ENCODE peak calls at places on chromosomes 3 and 15, in eight cellular contexts. W is GM23338, B is K562, V is GM12878, O is SK-N-SH, L is HCT116, U is HepG2, I is HL-60. K is an unnamed sample.

GRCh38 chr3:149151843-149152242 is 22.4 kb downstream of the HPS3 start:
- DNase-seq in W (no peak), B (peak), V (no peak), O (peak), L (no peak), U (no peak), I (no peak), K (no peak)

GRCh38 chr15:68580883-68581155 is 2.0 kb downstream of the CORO2B start:
- DNase-seq in W (no peak), B (no peak), V (no peak), O (no peak), L (no peak), U (no peak), I (no peak), K (no peak)

GRCh38 chr15:101613130-101614000 is 38.8 kb downstream of the TM2D3 start:
- DNase-seq in W (no peak), B (peak), V (no peak), O (peak), L (no peak), U (peak), I (no peak), K (no peak)

GRCh38 chr3:103002447-103002846 is 567.6 kb downstream of the ZPLD1 start:
- DNase-seq in W (no peak), B (no peak), V (no peak), O (no peak), L (no peak), U (no peak), I (peak), K (no peak)

GRCh38 chr3:129673012-129673411 is 66.5 kb upstream of the PLXND1 start:
- DNase-seq in W (no peak), B (peak), V (no peak), O (no peak), L (no peak), U (no peak), I (no peak), K (no peak)

GRCh38 chr3:9781978-9782575 is 10.2 kb downstream of the TADA3 start:
- DNase-seq in W (no peak), B (no peak), V (no peak), O (no peak), L (no peak), U (no peak), I (no peak), K (no peak)

GRCh38 chr3:100744671-100745070 is 35.4 kb downstream of the TFG start:
- DNase-seq in W (no peak), B (no peak), V (no peak), O (no peak), L (no peak), U (no peak), I (no peak), K (no peak)

GRCh38 chr3:188979236-188979635 is 192.5 kb upstream of the TPRG1 start:
- DNase-seq in W (no peak), B (no peak), V (no peak), O (no peak), L (no peak), U (no peak), I (no peak), K (no peak)

GRCh38 chr3:71227344-71227743 is 356.2 kb downstream of the FOXP1 start:
- DNase-seq in W (no peak), B (peak), V (no peak), O (no peak), L (no peak), U (no peak), I (no peak), K (no peak)

GRCh38 chr3:21551019-21551418 is 200.0 kb downstream of the ZNF385D start:
- DNase-seq in W (peak), B (peak), V (no peak), O (peak), L (no peak), U (peak), I (no peak), K (no peak)

GRCh38 chr3:187773233-187773962 is 28.1 kb upstream of the BCL6 start:
- DNase-seq in W (no peak), B (no peak), V (peak), O (no peak), L (no peak), U (no peak), I (peak), K (no peak)

GRCh38 chr3:69324362-69325025 is 61.4 kb downstream of the FRMD4B start:
- DNase-seq in W (peak), B (no peak), V (no peak), O (peak), L (no peak), U (peak), I (peak), K (no peak)

GRCh38 chr3:49295489-49296058 is 18.5 kb upstream of the C3orf62 start:
- DNase-seq in W (peak), B (peak), V (no peak), O (peak), L (peak), U (peak), I (no peak), K (no peak)

GRCh38 chr3:32705232-32705631 is 20.2 kb downstream of the CNOT10 start:
- DNase-seq in W (no peak), B (peak), V (no peak), O (peak), L (no peak), U (no peak), I (no peak), K (no peak)

GRCh38 chr3:52185311-52185710 is 12.6 kb upstream of the ALAS1 start:
- DNase-seq in W (no peak), B (no peak), V (no peak), O (no peak), L (no peak), U (no peak), I (no peak), K (no peak)

GRCh38 chr3:66066963-66067617 is 28.4 kb upstream of the MAGI1 start:
- DNase-seq in W (no peak), B (no peak), V (no peak), O (no peak), L (no peak), U (no peak), I (no peak), K (no peak)

GRCh38 chr3:114370537-114371174 is 76.8 kb downstream of the TIGIT start:
- DNase-seq in W (peak), B (peak), V (no peak), O (no peak), L (no peak), U (peak), I (no peak), K (no peak)

GRCh38 chr3:102105113-102105642 is 255.9 kb downstream of the NFKBIZ start:
- DNase-seq in W (no peak), B (no peak), V (no peak), O (no peak), L (no peak), U (no peak), I (no peak), K (no peak)

GRCh38 chr3:183295211-183295610 is 42.2 kb downstream of the B3GNT5 start:
- DNase-seq in W (no peak), B (no peak), V (no peak), O (no peak), L (no peak), U (peak), I (peak), K (no peak)

GRCh38 chr15:29090617-29091466 is 178.8 kb downstream of the NSMCE3 start:
- DNase-seq in W (peak), B (peak), V (no peak), O (peak), L (peak), U (peak), I (peak), K (no peak)

GRCh38 chr3:152620395-152620794 is 214.5 kb upstream of the P2RY1 start:
- DNase-seq in W (no peak), B (no peak), V (no peak), O (no peak), L (no peak), U (no peak), I (no peak), K (no peak)

GRCh38 chr15:62857411-62857853 is 185.1 kb upstream of the TPM1 start:
- DNase-seq in W (no peak), B (no peak), V (no peak), O (no peak), L (no peak), U (no peak), I (no peak), K (no peak)

GRCh38 chr15:33735637-33736247 is 232.6 kb upstream of the CHRM5 start:
- DNase-seq in W (peak), B (peak), V (no peak), O (peak), L (peak), U (peak), I (no peak), K (peak)

GRCh38 chr3:47409284-47409683 is 28.5 kb downstream of the PTPN23 start:
- DNase-seq in W (no peak), B (no peak), V (no peak), O (no peak), L (no peak), U (no peak), I (no peak), K (no peak)

GRCh38 chr15:76190767-76191538 is 120.3 kb downstream of the ETFA start:
- DNase-seq in W (peak), B (peak), V (peak), O (peak), L (peak), U (peak), I (peak), K (no peak)

GRCh38 chr3:25460751-25461150 is 32.7 kb downstream of the RARB start:
- DNase-seq in W (no peak), B (no peak), V (peak), O (no peak), L (no peak), U (no peak), I (no peak), K (no peak)

GRCh38 chr3:78668302-78668701 is 1099.5 kb downstream of the ROBO1 start:
- DNase-seq in W (no peak), B (no peak), V (no peak), O (no peak), L (no peak), U (peak), I (no peak), K (no peak)

GRCh38 chr15:60426870-60427528 is 29.2 kb upstream of the ANXA2 start:
- DNase-seq in W (no peak), B (no peak), V (no peak), O (no peak), L (no peak), U (no peak), I (no peak), K (no peak)

GRCh38 chr3:60101628-60102027 is 1051.8 kb upstream of the CFAP20DC start:
- DNase-seq in W (no peak), B (no peak), V (no peak), O (no peak), L (no peak), U (no peak), I (no peak), K (no peak)

GRCh38 chr3:147378186-147378503 is 28.2 kb downstream of the ZIC4 start:
- DNase-seq in W (no peak), B (no peak), V (no peak), O (no peak), L (no peak), U (no peak), I (no peak), K (no peak)

GRCh38 chr3:194135806-194136518 is at the start of gene HES1:
- DNase-seq in W (peak), B (peak), V (peak), O (peak), L (peak), U (peak), I (peak), K (peak)

GRCh38 chr3:94069242-94069813 is 6.5 kb downstream of the NSUN3 start:
- DNase-seq in W (peak), B (no peak), V (no peak), O (peak), L (no peak), U (peak), I (no peak), K (no peak)

GRCh38 chr3:65195211-65195610 is 507.4 kb upstream of the ADAMTS9 start:
- DNase-seq in W (no peak), B (no peak), V (no peak), O (no peak), L (no peak), U (no peak), I (no peak), K (no peak)

GRCh38 chr15:92914768-92915221 is 14.7 kb downstream of the CHD2 start:
- DNase-seq in W (no peak), B (no peak), V (no peak), O (no peak), L (no peak), U (no peak), I (no peak), K (no peak)
- TF ChIP-seq REST in W (no peak), B (no peak), V (no peak), O (no peak), L (no peak), U (no peak), I (no peak), K (no peak)

GRCh38 chr15:57777034-57777433 is 70.5 kb downstream of the POLR2M start:
- DNase-seq in W (no peak), B (no peak), V (no peak), O (no peak), L (no peak), U (no peak), I (no peak), K (no peak)

GRCh38 chr15:57785039-57785438 is 78.5 kb downstream of the POLR2M start:
- DNase-seq in W (no peak), B (no peak), V (no peak), O (no peak), L (no peak), U (no peak), I (no peak), K (no peak)

GRCh38 chr15:57784081-57784488 is 77.6 kb downstream of the POLR2M start:
- DNase-seq in W (no peak), B (no peak), V (no peak), O (no peak), L (no peak), U (no peak), I (no peak), K (no peak)

GRCh38 chr15:57782731-57783130 is 76.2 kb downstream of the POLR2M start:
- DNase-seq in W (no peak), B (no peak), V (no peak), O (no peak), L (no peak), U (no peak), I (no peak), K (no peak)

DNA sequence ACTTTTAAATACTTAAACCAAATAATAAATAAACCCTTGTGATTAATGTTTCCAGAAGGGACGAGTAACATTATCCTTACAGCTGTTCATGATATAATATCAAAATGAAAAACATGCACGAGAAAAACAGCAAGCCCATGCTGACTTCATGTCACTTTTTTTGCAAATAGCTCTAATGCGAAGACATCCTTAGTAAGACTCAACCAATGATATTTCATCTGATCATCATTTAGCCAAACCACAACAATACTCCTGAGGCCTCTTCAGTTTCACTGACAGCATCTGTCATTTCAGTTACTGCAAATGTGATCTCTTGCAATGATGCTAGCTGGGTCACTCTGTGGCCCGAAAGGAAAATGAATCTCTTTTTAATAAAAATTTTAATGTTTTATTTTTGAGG is 73.9 kb downstream of the POLR2M start:
- DNase-seq in W (no peak), B (no peak), V (no peak), O (no peak), L (no peak), U (no peak), I (no peak), K (no peak)
- TF ChIP-seq POLR2AphosphoS5 in W (no peak), B (no peak), V (no peak), O (no peak), L (no peak), U (no peak), I (no peak), K (no peak)

GRCh38 chr3:44509985-44510360 is 32.5 kb upstream of the ZNF445 start:
- DNase-seq in W (no peak), B (peak), V (no peak), O (no peak), L (no peak), U (no peak), I (no peak), K (no peak)
- TF ChIP-seq REST in W (no peak), B (no peak), V (no peak), O (no peak), L (no peak), U (no peak), I (no peak), K (no peak)

GRCh38 chr3:169215953-169216352 is 447.6 kb downstream of the MECOM start:
- DNase-seq in W (no peak), B (no peak), V (no peak), O (no peak), L (no peak), U (no peak), I (no peak), K (no peak)

GRCh38 chr3:169215461-169215860 is 448.1 kb downstream of the MECOM start:
- DNase-seq in W (no peak), B (no peak), V (no peak), O (no peak), L (no peak), U (no peak), I (no peak), K (no peak)

GRCh38 chr3:169218314-169218983 is 445.1 kb downstream of the MECOM start:
- DNase-seq in W (peak), B (peak), V (no peak), O (peak), L (peak), U (peak), I (no peak), K (no peak)
- TF ChIP-seq POLR2AphosphoS5 in W (no peak), B (no peak), V (no peak), O (no peak), L (no peak), U (no peak), I (no peak), K (no peak)

DNA sequence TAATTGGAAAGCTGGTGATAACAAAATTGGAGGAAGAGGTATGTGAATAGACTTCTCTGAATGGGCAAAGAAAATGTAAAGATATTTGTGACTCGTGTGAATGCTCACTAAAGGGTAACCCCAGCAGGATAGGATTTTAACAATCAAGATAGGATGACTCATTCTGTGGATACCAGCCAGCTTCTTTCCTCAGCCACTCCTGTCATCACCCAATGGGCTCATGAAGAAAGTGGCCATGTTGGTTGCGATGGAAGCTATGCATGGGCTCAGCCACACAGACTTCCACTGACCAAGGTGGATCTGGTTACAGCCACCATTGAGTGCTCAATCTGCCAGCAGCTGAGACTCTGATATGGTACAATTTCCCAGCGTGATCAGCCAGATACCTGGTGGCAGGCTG is 40.9 kb downstream of the STRIT1 start:
- DNase-seq in W (no peak), B (peak), V (no peak), O (no peak), L (no peak), U (no peak), I (no peak), K (no peak)
- TF ChIP-seq REST in W (no peak), B (no peak), V (no peak), O (no peak), L (no peak), U (no peak), I (no peak), K (no peak)

GRCh38 chr3:156685198-156685597 is 10.8 kb downstream of the TIPARP start:
- DNase-seq in W (no peak), B (no peak), V (no peak), O (no peak), L (no peak), U (no peak), I (no peak), K (no peak)
- TF ChIP-seq POLR2AphosphoS5 in W (no peak), B (no peak), V (no peak), O (no peak), L (no peak), U (no peak), I (no peak), K (no peak)